ENCODE peak calls at places on chromosomes 2 and 18, in seven cellular contexts. M is K562, V is Panc1, H is HCT116, N is sigmoid colon, S is GM12878, A is prostate gland. Q is an unnamed sample.

GRCh38 chr2:67702284-67702683 is 305.2 kb downstream of the ETAA1 start:
- DNase-seq in A (no peak), S (no peak), V (no peak), M (no peak), N (no peak), H (no peak), Q (no peak)

GRCh38 chr18:22956226-22956625 is 23.1 kb downstream of the RBBP8 start:
- DNase-seq in S (no peak), A (no peak), H (no peak), N (no peak), M (no peak), V (no peak), Q (no peak)

GRCh38 chr2:236678307-236678975 is 108.8 kb downstream of the ACKR3 start:
- DNase-seq in H (no peak), S (no peak), M (no peak), V (no peak), N (no peak), A (no peak), Q (no peak)

GRCh38 chr18:79940814-79941472 is 10.5 kb downstream of the SLC66A2 start:
- DNase-seq in H (no peak), S (no peak), V (no peak), A (no peak), N (peak), M (no peak), Q (no peak)

GRCh38 chr18:25005602-25006375 is 346.2 kb downstream of the ZNF521 start:
- DNase-seq in A (no peak), H (no peak), N (no peak), V (no peak), S (no peak), M (no peak), Q (no peak)

GRCh38 chr2:233802132-233802815 is 24.1 kb downstream of the MROH2A start:
- DNase-seq in M (no peak), V (no peak), H (no peak), S (no peak), A (no peak), N (no peak), Q (no peak)

GRCh38 chr18:63376493-63377053 is 9.6 kb upstream of the KDSR start:
- DNase-seq in V (no peak), S (no peak), N (no peak), H (no peak), A (no peak), M (no peak), Q (peak)

GRCh38 chr18:69727912-69728572 is 219.6 kb downstream of the CD226 start:
- DNase-seq in M (no peak), N (no peak), V (no peak), H (no peak), S (no peak), A (no peak), Q (no peak)

GRCh38 chr2:45992021-45992745 is 305.0 kb upstream of the EPAS1 start:
- DNase-seq in M (no peak), S (no peak), N (peak), A (peak), V (no peak), H (no peak), Q (no peak)

GRCh38 chr2:25161055-25161781 is 7.2 kb downstream of the POMC start:
- DNase-seq in M (no peak), H (no peak), A (no peak), N (peak), V (no peak), S (no peak), Q (no peak)

GRCh38 chr2:142020368-142020767 is 110.4 kb downstream of the LRP1B start:
- DNase-seq in M (no peak), H (no peak), V (no peak), S (no peak), A (no peak), N (no peak), Q (no peak)

GRCh38 chr2:182351417-182351816 is 75.4 kb downstream of the PDE1A start:
- DNase-seq in N (no peak), S (no peak), H (no peak), M (no peak), A (no peak), V (no peak), Q (no peak)

GRCh38 chr2:24708537-24709152 is 84.5 kb downstream of the PTRHD1 start:
- DNase-seq in N (no peak), M (no peak), V (peak), H (no peak), S (no peak), A (no peak), Q (no peak)

GRCh38 chr2:65421432-65421748 is 11.0 kb downstream of the SPRED2 start:
- DNase-seq in M (no peak), H (no peak), N (no peak), A (no peak), S (no peak), V (no peak), Q (no peak)

GRCh38 chr2:164597988-164598387 is 23.3 kb downstream of the GRB14 start:
- DNase-seq in M (no peak), V (no peak), H (no peak), S (no peak), N (no peak), A (no peak), Q (no peak)

GRCh38 chr2:144010096-144010495 is 509.8 kb downstream of the ZEB2 start:
- DNase-seq in S (no peak), A (no peak), M (no peak), N (no peak), H (no peak), V (no peak), Q (no peak)

GRCh38 chr2:8337321-8337720 is 344.5 kb upstream of the ID2 start:
- DNase-seq in M (no peak), V (no peak), N (no peak), S (no peak), H (no peak), A (no peak), Q (no peak)

GRCh38 chr18:66894851-66895250 is 291.0 kb upstream of the CDH19 start:
- DNase-seq in V (no peak), S (no peak), N (no peak), H (no peak), A (no peak), M (no peak), Q (no peak)

GRCh38 chr2:30686000-30686399 is 121.2 kb downstream of the CAPN13 start:
- DNase-seq in V (no peak), M (peak), S (no peak), A (no peak), N (peak), H (no peak), Q (no peak)

GRCh38 chr2:120470717-120471060 is 124.8 kb downstream of the INHBB start:
- DNase-seq in A (peak), S (no peak), N (peak), H (no peak), M (no peak), V (no peak), Q (no peak)

GRCh38 chr18:47931707-47932103 is 1.2 kb upstream of the SMAD2 start:
- DNase-seq in H (no peak), S (no peak), V (peak), A (peak), N (no peak), M (peak), Q (no peak)

GRCh38 chr2:175698076-175698475 is 304.0 kb downstream of the LNPK start:
- DNase-seq in A (no peak), V (no peak), H (no peak), M (no peak), N (no peak), S (no peak), Q (no peak)

GRCh38 chr2:242031481-242032019 is 162.0 kb downstream of the RTP5 start:
- DNase-seq in S (no peak), N (peak), V (no peak), M (no peak), H (no peak), A (no peak), Q (peak)

GRCh38 chr2:83342860-83343329 is 1116.2 kb downstream of the SUCLG1 start:
- DNase-seq in V (no peak), S (no peak), A (no peak), H (no peak), M (no peak), N (no peak), Q (no peak)

GRCh38 chr18:2337552-2338141 is 233.7 kb downstream of the METTL4 start:
- DNase-seq in A (no peak), S (no peak), V (peak), H (peak), N (no peak), M (peak), Q (peak)

GRCh38 chr2:75424936-75425619 is 135.7 kb downstream of the EVA1A start:
- DNase-seq in A (no peak), N (no peak), S (no peak), M (no peak), V (no peak), H (no peak), Q (no peak)

GRCh38 chr2:215969131-215969841 is 44.1 kb downstream of the MREG start:
- DNase-seq in N (no peak), H (no peak), A (no peak), V (no peak), S (no peak), M (no peak), Q (no peak)

GRCh38 chr2:215966274-215966673 is 47.1 kb downstream of the MREG start:
- DNase-seq in M (no peak), N (no peak), V (no peak), S (no peak), H (no peak), A (no peak), Q (no peak)

GRCh38 chr2:215966951-215967350 is 46.4 kb downstream of the MREG start:
- DNase-seq in V (no peak), A (no peak), H (no peak), M (no peak), N (no peak), S (no peak), Q (peak)

GRCh38 chr2:215968499-215968898 is 44.9 kb downstream of the MREG start:
- DNase-seq in V (no peak), A (no peak), S (no peak), M (no peak), N (no peak), H (no peak), Q (no peak)

GRCh38 chr2:215967590-215968373 is 45.6 kb downstream of the MREG start:
- DNase-seq in M (no peak), H (no peak), S (no peak), A (no peak), N (no peak), V (no peak), Q (no peak)
- H3K27ac ChIP-seq in M (no peak), H (no peak), S (no peak), A (no peak), N (no peak), V (no peak), Q (peak)

DNA sequence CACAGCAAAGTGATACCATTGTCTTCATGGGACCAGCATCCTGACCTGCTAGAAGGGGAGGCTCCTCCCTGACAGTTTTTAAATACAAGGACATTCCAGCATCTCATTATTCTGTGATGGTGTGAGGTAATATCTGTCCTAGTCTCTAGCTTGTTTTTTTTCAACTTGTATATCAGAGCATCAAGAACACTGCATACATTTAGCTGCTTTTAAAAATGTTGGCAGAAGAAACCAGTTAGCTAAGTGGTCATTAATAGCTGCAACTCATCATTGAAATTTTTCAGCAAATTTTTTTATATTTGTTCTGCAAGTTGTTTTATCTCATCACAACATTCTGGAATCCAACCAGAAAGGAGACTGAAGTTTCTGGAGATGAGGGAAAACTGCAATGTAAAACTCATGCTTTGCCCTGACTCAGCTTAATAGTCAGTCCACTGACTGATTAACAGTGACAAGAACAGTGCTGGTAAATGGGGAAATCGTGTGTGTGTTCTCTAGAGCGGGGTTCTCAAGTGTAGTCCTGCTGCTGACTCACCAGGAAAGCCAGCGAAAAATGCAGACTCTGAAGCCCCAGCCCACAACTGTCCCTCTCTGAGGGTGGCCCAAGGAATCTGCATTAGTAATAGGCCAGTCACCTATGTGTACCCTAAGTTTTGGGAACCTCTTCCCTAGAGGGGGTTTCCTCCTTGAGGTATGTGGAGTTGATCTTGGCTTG is 17.9 kb downstream of the MAPRE3 start:
- DNase-seq in H (no peak), N (no peak), A (no peak), M (no peak), V (no peak), S (no peak), Q (no peak)
- H3K4me3 ChIP-seq in H (no peak), N (no peak), A (no peak), M (no peak), V (no peak), S (no peak), Q (no peak)

DNA sequence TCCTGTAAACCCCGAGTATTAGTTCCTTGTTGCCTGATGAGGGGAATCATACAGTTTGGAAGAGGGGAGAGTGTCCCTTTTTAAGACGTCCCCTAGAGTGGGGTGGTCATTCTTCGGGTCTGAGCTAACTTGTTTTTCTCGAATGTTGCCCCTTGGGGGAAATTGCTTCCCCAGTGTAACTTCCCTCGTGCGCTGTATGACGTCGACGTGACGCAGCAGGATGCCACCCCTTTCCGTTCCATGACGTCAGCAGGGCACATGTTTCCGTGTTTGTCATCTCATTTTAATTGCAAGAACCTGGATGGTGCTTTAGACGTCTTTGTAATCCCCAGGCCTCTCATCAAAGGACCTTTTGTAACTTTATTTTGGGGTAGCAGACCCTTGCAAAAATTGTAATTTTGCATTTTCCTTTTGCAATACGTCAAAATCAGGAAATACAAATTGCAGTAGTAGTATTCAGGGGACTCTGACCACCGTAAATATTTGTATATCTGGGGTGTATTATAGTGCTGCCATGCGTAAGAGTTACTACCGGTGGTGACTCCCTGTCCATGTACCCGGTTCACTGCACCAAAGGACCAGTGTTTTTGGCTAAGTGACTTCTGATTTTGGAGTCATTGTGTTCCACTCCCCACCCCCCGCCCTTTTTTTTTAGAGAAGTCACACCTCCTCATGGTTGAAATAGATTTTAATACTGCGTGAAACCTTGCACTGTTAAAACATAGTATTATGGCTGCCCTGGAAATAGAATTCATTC is 712 bp downstream of the BABAM2 start:
- DNase-seq in N (peak), M (peak), H (peak), A (peak), V (peak), S (peak), Q (no peak)
- TF ChIP-seq POLR2AphosphoS5 in N (no peak), M (no peak), H (no peak), A (peak), V (no peak), S (peak), Q (no peak)

DNA sequence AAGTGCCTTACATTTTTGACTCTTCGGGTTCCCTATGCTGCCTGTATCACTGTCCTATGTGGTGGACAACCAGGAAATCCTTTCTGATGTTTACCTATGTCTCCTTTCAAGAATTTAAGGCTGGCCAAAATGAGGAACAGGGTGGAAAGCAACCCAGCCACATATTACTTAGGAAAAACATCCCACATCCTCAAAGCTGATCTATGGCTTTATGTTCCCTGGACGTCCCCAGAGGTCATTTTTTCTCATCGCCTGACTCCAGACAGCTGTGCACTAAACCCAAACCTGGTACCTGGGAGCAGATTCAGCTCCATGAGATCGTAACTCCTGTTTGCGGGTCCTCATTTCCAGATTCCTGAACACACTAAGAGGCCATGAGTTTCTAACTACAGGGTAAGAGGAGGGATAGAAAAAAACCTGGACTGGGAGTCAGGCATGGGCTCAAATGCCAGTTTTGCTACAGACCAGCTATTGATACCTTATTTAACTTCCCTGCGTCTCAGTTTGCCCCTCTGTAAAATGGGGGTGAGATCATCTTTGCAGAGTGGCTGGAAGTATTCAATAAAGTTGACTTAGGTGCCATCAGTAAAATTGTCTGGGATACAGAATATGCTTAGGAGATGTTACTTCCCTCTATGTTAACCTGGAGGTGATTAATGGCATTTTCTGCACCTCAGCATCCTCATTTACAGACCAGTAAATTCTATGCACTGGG is 70.8 kb downstream of the TNS1 start:
- DNase-seq in A (no peak), H (no peak), N (no peak), S (no peak), M (no peak), V (no peak), Q (no peak)
- H3K27ac ChIP-seq in A (peak), H (no peak), N (peak), S (no peak), M (no peak), V (no peak), Q (no peak)

DNA sequence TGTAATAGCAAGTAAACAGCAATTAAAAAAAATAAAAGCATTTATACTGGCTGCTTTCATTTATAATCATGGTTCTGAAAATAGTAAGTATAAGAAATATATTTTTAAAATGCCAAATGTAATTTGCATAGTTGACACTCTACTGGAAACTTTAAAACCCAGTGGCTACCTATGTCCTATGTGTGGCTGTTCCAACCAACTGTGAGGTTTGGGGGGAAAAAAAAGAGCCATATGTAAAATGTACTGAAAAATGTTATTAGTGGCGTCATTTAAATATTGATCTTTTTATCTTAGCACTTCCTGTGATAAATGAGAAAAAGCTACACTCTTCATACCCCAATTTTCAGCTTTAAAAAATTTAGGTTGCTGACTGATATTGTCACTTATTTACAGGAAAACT is 270.7 kb downstream of the TCF4 start:
- DNase-seq in H (no peak), S (no peak), M (no peak), A (no peak), N (no peak), V (no peak), Q (no peak)
- H3K4me3 ChIP-seq in H (no peak), S (peak), M (no peak), A (no peak), N (no peak), V (no peak), Q (peak)

GRCh38 chr2:177747384-177747783 is 325.2 kb downstream of the PDE11A start:
- DNase-seq in S (no peak), V (no peak), H (no peak), A (no peak), M (no peak), N (no peak), Q (no peak)
- TF ChIP-seq POLR2AphosphoS5 in S (no peak), V (no peak), H (no peak), A (no peak), M (no peak), N (no peak), Q (no peak)

DNA sequence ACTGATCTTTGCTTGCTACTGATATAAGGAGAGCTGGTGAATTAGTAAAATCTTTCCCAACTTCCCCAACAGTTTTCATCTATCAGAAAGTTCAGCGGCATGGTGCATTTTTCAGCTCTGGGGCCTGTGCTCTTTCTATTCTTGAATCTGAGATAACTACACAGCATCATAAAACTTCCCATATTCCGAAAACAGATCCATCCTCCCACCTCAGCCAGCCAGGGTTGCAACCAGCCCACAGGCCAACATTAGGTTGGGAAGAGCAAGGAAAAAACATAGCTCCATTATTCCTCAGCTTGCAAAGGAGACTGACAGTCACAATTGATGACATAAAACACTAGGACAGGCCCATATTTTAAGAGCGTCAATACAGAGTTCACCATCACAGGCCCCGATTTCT is 297.2 kb downstream of the SETBP1 start:
- DNase-seq in V (no peak), S (no peak), M (no peak), H (no peak), A (no peak), N (no peak), Q (no peak)
- H3K27ac ChIP-seq in V (no peak), S (no peak), M (no peak), H (no peak), A (no peak), N (no peak), Q (no peak)

GRCh38 chr2:127663566-127664064 is 11.7 kb downstream of the LIMS2 start:
- DNase-seq in V (no peak), S (no peak), A (no peak), M (no peak), N (peak), H (no peak), Q (no peak)

GRCh38 chr2:127664895-127665225 is 10.5 kb downstream of the LIMS2 start:
- DNase-seq in V (no peak), M (no peak), S (no peak), H (no peak), A (no peak), N (no peak), Q (no peak)

GRCh38 chr2:127662937-127663565 is 12.3 kb downstream of the LIMS2 start:
- DNase-seq in M (no peak), N (peak), S (no peak), H (no peak), V (no peak), A (no peak), Q (no peak)

GRCh38 chr2:127665267-127665893 is 9.9 kb downstream of the LIMS2 start:
- DNase-seq in A (no peak), N (peak), M (no peak), S (no peak), H (no peak), V (no peak), Q (no peak)

GRCh38 chr2:127664065-127664894 is 11.1 kb downstream of the LIMS2 start:
- DNase-seq in A (no peak), S (no peak), H (no peak), N (peak), V (no peak), M (no peak), Q (no peak)
- H3K4me3 ChIP-seq in A (peak), S (no peak), H (no peak), N (peak), V (no peak), M (no peak), Q (no peak)